ENCODE peak calls at places on chromosomes 16 and 17, in five cellular contexts. R is CD4-positive, alpha-beta memory T cell; M is CD8-positive, alpha-beta memory T cell; Z is IMR-90; Q is transverse colon. B is an unnamed sample.

GRCh38 chr16:31471875-31472558 is at the start of gene TGFB1I1:
- DNase-seq in R (no peak), M (no peak), Z (peak; percentile 80), Q (peak; percentile 68), B (no peak)

GRCh38 chr17:77083547-77083946 is 57.2 kb upstream of the SEC14L1 start:
- DNase-seq in R (no peak), M (no peak), Z (no peak), Q (peak; percentile 47), B (no peak)

GRCh38 chr16:81786321-81786720 is 7.2 kb downstream of the PLCG2 start:
- DNase-seq in R (no peak), M (no peak), Z (peak; percentile 6), Q (no peak), B (no peak)

GRCh38 chr16:88865310-88865709 is 1.1 kb downstream of the PABPN1L start:
- DNase-seq in R (no peak), M (no peak), Z (no peak), Q (no peak), B (no peak)

GRCh38 chr17:2436516-2436915 is 35.7 kb upstream of the MNT start:
- DNase-seq in R (no peak), M (no peak), Z (no peak), Q (no peak), B (no peak)

GRCh38 chr17:83081561-83082201 is 2.3 kb downstream of the METRNL start:
- DNase-seq in R (peak; percentile 34), M (peak; percentile 77), Z (peak; percentile 43), Q (peak; percentile 89), B (peak; percentile 96)

GRCh38 chr17:60164164-60164563 is 14.4 kb downstream of the CA4 start:
- DNase-seq in R (no peak), M (no peak), Z (no peak), Q (no peak), B (no peak)

GRCh38 chr17:65389956-65390355 is 171.5 kb downstream of the AXIN2 start:
- DNase-seq in R (no peak), M (no peak), Z (peak; percentile 68), Q (no peak), B (no peak)

GRCh38 chr17:77124192-77124908 is 16.4 kb upstream of the SEC14L1 start:
- DNase-seq in R (no peak), M (no peak), Z (peak; percentile 68), Q (no peak), B (no peak)

GRCh38 chr17:69417545-69418483 is 3.3 kb downstream of the MAP2K6 start:
- DNase-seq in R (no peak), M (no peak), Z (no peak), Q (no peak), B (no peak)

GRCh38 chr16:30722916-30723315 is 23.9 kb downstream of the SRCAP start:
- DNase-seq in R (no peak), M (no peak), Z (no peak), Q (no peak), B (no peak)

GRCh38 chr17:6303664-6304063 is 131.3 kb downstream of the AIPL1 start:
- DNase-seq in R (no peak), M (no peak), Z (no peak), Q (no peak), B (no peak)

GRCh38 chr16:79601092-79601977 is 798 bp upstream of the MAF start:
- DNase-seq in R (no peak), M (no peak), Z (no peak), Q (peak; percentile 72), B (no peak)

GRCh38 chr16:1126044-1126443 is 26.9 kb upstream of the CACNA1H start:
- DNase-seq in R (no peak), M (no peak), Z (no peak), Q (no peak), B (no peak)

GRCh38 chr17:75996665-75997590 is 3.7 kb upstream of the CDK3 start:
- DNase-seq in R (peak; percentile 15), M (no peak), Z (peak; percentile 58), Q (peak; percentile 89), B (no peak)

GRCh38 chr16:1300664-1301476 is 8.6 kb upstream of the UBE2I start:
- DNase-seq in R (peak; percentile 77), M (peak; percentile 59), Z (peak; percentile 22), Q (peak; percentile 84), B (peak; percentile 70)

GRCh38 chr17:67528751-67529436 is 151.8 kb downstream of the PITPNC1 start:
- DNase-seq in R (no peak), M (no peak), Z (peak; percentile 93), Q (peak; percentile 71), B (no peak)

GRCh38 chr16:47019563-47019962 is 46.1 kb upstream of the DNAJA2 start:
- DNase-seq in R (no peak), M (no peak), Z (no peak), Q (no peak), B (no peak)

GRCh38 chr16:20318437-20318836 is 8.9 kb downstream of the GP2 start:
- DNase-seq in R (no peak), M (no peak), Z (no peak), Q (no peak), B (no peak)

GRCh38 chr16:89574681-89575246 is 794 bp upstream of the CPNE7 start:
- DNase-seq in R (peak; percentile 60), M (peak; percentile 44), Z (peak; percentile 61), Q (peak; percentile 72), B (peak; percentile 42)

GRCh38 chr16:66387817-66388332 is 21.4 kb downstream of the CDH5 start:
- DNase-seq in R (no peak), M (no peak), Z (no peak), Q (no peak), B (no peak)

GRCh38 chr17:83203073-83203471 is 123.7 kb downstream of the METRNL start:
- DNase-seq in R (no peak), M (no peak), Z (peak; percentile 94), Q (peak; percentile 38), B (peak; percentile 45)

GRCh38 chr16:88591577-88592021 is 21.4 kb downstream of the ZC3H18 start:
- DNase-seq in R (no peak), M (no peak), Z (peak; percentile 8), Q (peak; percentile 35), B (no peak)

GRCh38 chr16:11073407-11073806 is 129.0 kb downstream of the CLEC16A start:
- DNase-seq in R (no peak), M (no peak), Z (no peak), Q (no peak), B (no peak)

GRCh38 chr17:79478841-79479240 is 132.0 kb downstream of the RBFOX3 start:
- DNase-seq in R (no peak), M (no peak), Z (no peak), Q (no peak), B (no peak)

GRCh38 chr17:5785867-5786509 is 201.7 kb upstream of the NLRP1 start:
- DNase-seq in R (no peak), M (no peak), Z (peak; percentile 91), Q (no peak), B (no peak)

GRCh38 chr17:6706996-6707395 is 6.2 kb downstream of the SLC13A5 start:
- DNase-seq in R (no peak), M (no peak), Z (no peak), Q (no peak), B (no peak)

GRCh38 chr17:72614871-72615626 is 477.4 kb downstream of the SLC39A11 start:
- DNase-seq in R (no peak), M (no peak), Z (peak; percentile 74), Q (peak; percentile 75), B (no peak)

GRCh38 chr16:88973007-88973410 is 4.0 kb downstream of the CBFA2T3 start:
- DNase-seq in R (no peak), M (no peak), Z (no peak), Q (no peak), B (no peak)

GRCh38 chr17:8991514-8992285 is 26.2 kb upstream of the PIK3R5 start:
- DNase-seq in R (peak; percentile 65), M (peak; percentile 33), Z (peak; percentile 57), Q (peak; percentile 70), B (peak; percentile 51)

GRCh38 chr16:529012-529575 is 1.6 kb downstream of the CAPN15 start:
- DNase-seq in R (peak; percentile 15), M (peak; percentile 20), Z (no peak), Q (peak; percentile 47), B (peak; percentile 55)

GRCh38 chr17:57849874-57850754 is at the start of gene MRPS23:
- DNase-seq in R (peak; percentile 94), M (peak; percentile 95), Z (peak; percentile 99), Q (peak; percentile 98), B (peak; percentile 93)

GRCh38 chr16:46713634-46714033 is 24.2 kb downstream of the ORC6 start:
- DNase-seq in R (no peak), M (no peak), Z (no peak), Q (no peak), B (no peak)

GRCh38 chr17:36203335-36203734 is 6.8 kb upstream of the CCL3L1 start:
- DNase-seq in R (no peak), M (no peak), Z (no peak), Q (no peak), B (no peak)

GRCh38 chr17:5619088-5619740 is 34.9 kb upstream of the NLRP1 start:
- DNase-seq in R (no peak), M (no peak), Z (no peak), Q (no peak), B (no peak)

GRCh38 chr17:81292450-81292849 is 2.7 kb downstream of the SLC38A10 start:
- DNase-seq in R (no peak), M (no peak), Z (no peak), Q (no peak), B (no peak)

B was measured in immature natural killer cell.